ENCODE peak calls at places on chromosome 11, in four cellular contexts. One of them, this sample, is unnamed.

GRCh38 chr11:64524534-64525042 is 66.4 kb upstream of the SLC22A12 start:
- DNase-seq in prostate gland: no peak
- DNase-seq in DMS153: no peak
- DNase-seq in stimulated activated CD4-positive, alpha-beta T cell treated with anti-CD3 and anti-CD28 coated beads, TNF-alpha, amount 100 ng/mL, for 24 hours: no peak
- DNase-seq in this sample: no peak

GRCh38 chr11:75204685-75205667 is 35.6 kb upstream of the TPBGL start:
- DNase-seq in DMS153: peak; percentile 44
- DNase-seq in prostate gland: peak; percentile 59
- DNase-seq in stimulated activated CD4-positive, alpha-beta T cell treated with anti-CD3 and anti-CD28 coated beads, TNF-alpha, amount 100 ng/mL, for 24 hours: peak; percentile 68
- DNase-seq in this sample: peak; percentile 82

GRCh38 chr11:100890779-100891178 is 203.7 kb downstream of the ARHGAP42 start:
- DNase-seq in stimulated activated CD4-positive, alpha-beta T cell treated with anti-CD3 and anti-CD28 coated beads, TNF-alpha, amount 100 ng/mL, for 24 hours: no peak
- DNase-seq in prostate gland: no peak
- DNase-seq in DMS153: no peak
- DNase-seq in this sample: no peak

GRCh38 chr11:11860103-11860979 is 18.6 kb downstream of the USP47 start:
- DNase-seq in DMS153: no peak
- DNase-seq in prostate gland: no peak
- DNase-seq in stimulated activated CD4-positive, alpha-beta T cell treated with anti-CD3 and anti-CD28 coated beads, TNF-alpha, amount 100 ng/mL, for 24 hours: no peak
- DNase-seq in this sample: no peak

GRCh38 chr11:41947392-41947791 is 487.9 kb upstream of the LRRC4C start:
- DNase-seq in DMS153: no peak
- DNase-seq in prostate gland: no peak
- DNase-seq in stimulated activated CD4-positive, alpha-beta T cell treated with anti-CD3 and anti-CD28 coated beads, TNF-alpha, amount 100 ng/mL, for 24 hours: no peak
- DNase-seq in this sample: no peak

GRCh38 chr11:12110714-12111481 is 508 bp downstream of the MICAL2 start:
- DNase-seq in prostate gland: no peak
- DNase-seq in DMS153: no peak
- DNase-seq in stimulated activated CD4-positive, alpha-beta T cell treated with anti-CD3 and anti-CD28 coated beads, TNF-alpha, amount 100 ng/mL, for 24 hours: no peak
- DNase-seq in this sample: no peak

GRCh38 chr11:134730096-134730495 is 318.1 kb upstream of the B3GAT1 start:
- DNase-seq in DMS153: no peak
- DNase-seq in prostate gland: no peak
- DNase-seq in stimulated activated CD4-positive, alpha-beta T cell treated with anti-CD3 and anti-CD28 coated beads, TNF-alpha, amount 100 ng/mL, for 24 hours: no peak
- DNase-seq in this sample: no peak

GRCh38 chr11:132131051-132131450 is 760.6 kb downstream of the NTM start:
- DNase-seq in prostate gland: no peak
- DNase-seq in stimulated activated CD4-positive, alpha-beta T cell treated with anti-CD3 and anti-CD28 coated beads, TNF-alpha, amount 100 ng/mL, for 24 hours: no peak
- DNase-seq in DMS153: peak; percentile 85
- DNase-seq in this sample: no peak

GRCh38 chr11:123083623-123084029 is 21.7 kb upstream of the HSPA8 start:
- DNase-seq in DMS153: peak; percentile 88
- DNase-seq in prostate gland: peak; percentile 75
- DNase-seq in stimulated activated CD4-positive, alpha-beta T cell treated with anti-CD3 and anti-CD28 coated beads, TNF-alpha, amount 100 ng/mL, for 24 hours: peak; percentile 53
- DNase-seq in this sample: no peak

GRCh38 chr11:26623076-26623666 is 51.1 kb upstream of the MUC15 start:
- DNase-seq in prostate gland: no peak
- DNase-seq in DMS153: no peak
- DNase-seq in stimulated activated CD4-positive, alpha-beta T cell treated with anti-CD3 and anti-CD28 coated beads, TNF-alpha, amount 100 ng/mL, for 24 hours: no peak
- DNase-seq in this sample: no peak

GRCh38 chr11:74390697-74391096 is 7.5 kb downstream of the PGM2L1 start:
- DNase-seq in prostate gland: no peak
- DNase-seq in DMS153: no peak
- DNase-seq in stimulated activated CD4-positive, alpha-beta T cell treated with anti-CD3 and anti-CD28 coated beads, TNF-alpha, amount 100 ng/mL, for 24 hours: no peak
- DNase-seq in this sample: no peak

GRCh38 chr11:2581931-2582435 is 117.8 kb downstream of the KCNQ1OT1 start:
- DNase-seq in prostate gland: no peak
- DNase-seq in stimulated activated CD4-positive, alpha-beta T cell treated with anti-CD3 and anti-CD28 coated beads, TNF-alpha, amount 100 ng/mL, for 24 hours: no peak
- DNase-seq in DMS153: no peak
- DNase-seq in this sample: no peak

GRCh38 chr11:70669871-70670683 is 271.7 kb downstream of the CTTN start:
- DNase-seq in stimulated activated CD4-positive, alpha-beta T cell treated with anti-CD3 and anti-CD28 coated beads, TNF-alpha, amount 100 ng/mL, for 24 hours: no peak
- DNase-seq in prostate gland: no peak
- DNase-seq in DMS153: peak; percentile 31
- DNase-seq in this sample: no peak

GRCh38 chr11:35126000-35126878 is 12.7 kb upstream of the CD44 start:
- DNase-seq in prostate gland: no peak
- DNase-seq in DMS153: no peak
- DNase-seq in stimulated activated CD4-positive, alpha-beta T cell treated with anti-CD3 and anti-CD28 coated beads, TNF-alpha, amount 100 ng/mL, for 24 hours: no peak
- DNase-seq in this sample: peak; percentile 91

GRCh38 chr11:61627831-61628753 is 47.2 kb upstream of the SYT7 start:
- DNase-seq in prostate gland: peak; percentile 71
- DNase-seq in DMS153: peak; percentile 16
- DNase-seq in stimulated activated CD4-positive, alpha-beta T cell treated with anti-CD3 and anti-CD28 coated beads, TNF-alpha, amount 100 ng/mL, for 24 hours: no peak
- DNase-seq in this sample: peak; percentile 38

GRCh38 chr11:10544491-10545470 is 3.8 kb upstream of the RNF141 start:
- DNase-seq in prostate gland: no peak
- DNase-seq in DMS153: no peak
- DNase-seq in stimulated activated CD4-positive, alpha-beta T cell treated with anti-CD3 and anti-CD28 coated beads, TNF-alpha, amount 100 ng/mL, for 24 hours: no peak
- DNase-seq in this sample: peak; percentile 9

GRCh38 chr11:30879322-30880020 is 293.3 kb upstream of the MPPED2 start:
- DNase-seq in prostate gland: peak; percentile 19
- DNase-seq in DMS153: peak; percentile 83
- DNase-seq in stimulated activated CD4-positive, alpha-beta T cell treated with anti-CD3 and anti-CD28 coated beads, TNF-alpha, amount 100 ng/mL, for 24 hours: no peak
- DNase-seq in this sample: no peak

GRCh38 chr11:103944251-103944944 is 92.0 kb upstream of the DDI1 start:
- DNase-seq in DMS153: no peak
- DNase-seq in prostate gland: no peak
- DNase-seq in stimulated activated CD4-positive, alpha-beta T cell treated with anti-CD3 and anti-CD28 coated beads, TNF-alpha, amount 100 ng/mL, for 24 hours: no peak
- DNase-seq in this sample: no peak

GRCh38 chr11:70002433-70002832 is 75.7 kb upstream of the ANO1 start:
- DNase-seq in stimulated activated CD4-positive, alpha-beta T cell treated with anti-CD3 and anti-CD28 coated beads, TNF-alpha, amount 100 ng/mL, for 24 hours: no peak
- DNase-seq in prostate gland: no peak
- DNase-seq in DMS153: no peak
- DNase-seq in this sample: peak; percentile 36

GRCh38 chr11:32580967-32581366 is 2.7 kb upstream of the EIF3M start:
- DNase-seq in DMS153: no peak
- DNase-seq in stimulated activated CD4-positive, alpha-beta T cell treated with anti-CD3 and anti-CD28 coated beads, TNF-alpha, amount 100 ng/mL, for 24 hours: no peak
- DNase-seq in prostate gland: no peak
- DNase-seq in this sample: no peak

GRCh38 chr11:8683115-8683807 is 669 bp downstream of the RPL27A start:
- DNase-seq in stimulated activated CD4-positive, alpha-beta T cell treated with anti-CD3 and anti-CD28 coated beads, TNF-alpha, amount 100 ng/mL, for 24 hours: peak; percentile 22
- DNase-seq in prostate gland: no peak
- DNase-seq in DMS153: no peak
- DNase-seq in this sample: peak; percentile 56

GRCh38 chr11:96760306-96760705 is 370.5 kb downstream of the JRKL start:
- DNase-seq in DMS153: no peak
- DNase-seq in prostate gland: no peak
- DNase-seq in stimulated activated CD4-positive, alpha-beta T cell treated with anti-CD3 and anti-CD28 coated beads, TNF-alpha, amount 100 ng/mL, for 24 hours: no peak
- DNase-seq in this sample: no peak

GRCh38 chr11:131838016-131838415 is 467.6 kb downstream of the NTM start:
- DNase-seq in DMS153: no peak
- DNase-seq in prostate gland: no peak
- DNase-seq in stimulated activated CD4-positive, alpha-beta T cell treated with anti-CD3 and anti-CD28 coated beads, TNF-alpha, amount 100 ng/mL, for 24 hours: no peak
- DNase-seq in this sample: no peak

GRCh38 chr11:25449100-25449499 is 882.8 kb upstream of the ANO3 start:
- DNase-seq in prostate gland: no peak
- DNase-seq in DMS153: no peak
- DNase-seq in stimulated activated CD4-positive, alpha-beta T cell treated with anti-CD3 and anti-CD28 coated beads, TNF-alpha, amount 100 ng/mL, for 24 hours: no peak
- DNase-seq in this sample: no peak

GRCh38 chr11:93842461-93842860 is 8.0 kb downstream of the VSTM5 start:
- DNase-seq in prostate gland: no peak
- DNase-seq in stimulated activated CD4-positive, alpha-beta T cell treated with anti-CD3 and anti-CD28 coated beads, TNF-alpha, amount 100 ng/mL, for 24 hours: no peak
- DNase-seq in DMS153: no peak
- DNase-seq in this sample: no peak

GRCh38 chr11:44702897-44703296 is 23.9 kb upstream of the TSPAN18 start:
- DNase-seq in stimulated activated CD4-positive, alpha-beta T cell treated with anti-CD3 and anti-CD28 coated beads, TNF-alpha, amount 100 ng/mL, for 24 hours: no peak
- DNase-seq in DMS153: no peak
- DNase-seq in prostate gland: no peak
- DNase-seq in this sample: no peak

GRCh38 chr11:124961972-124962609 is 8.1 kb downstream of the CCDC15 start:
- DNase-seq in stimulated activated CD4-positive, alpha-beta T cell treated with anti-CD3 and anti-CD28 coated beads, TNF-alpha, amount 100 ng/mL, for 24 hours: no peak
- DNase-seq in prostate gland: peak; percentile 41
- DNase-seq in DMS153: peak; percentile 18
- DNase-seq in this sample: peak; percentile 76

GRCh38 chr11:86627776-86628455 is 44.5 kb downstream of the ME3 start:
- DNase-seq in prostate gland: no peak
- DNase-seq in DMS153: no peak
- DNase-seq in stimulated activated CD4-positive, alpha-beta T cell treated with anti-CD3 and anti-CD28 coated beads, TNF-alpha, amount 100 ng/mL, for 24 hours: no peak
- DNase-seq in this sample: no peak

GRCh38 chr11:363948-364761 is 5.1 kb upstream of the B4GALNT4 start:
- DNase-seq in prostate gland: peak; percentile 43
- DNase-seq in DMS153: peak; percentile 44
- DNase-seq in stimulated activated CD4-positive, alpha-beta T cell treated with anti-CD3 and anti-CD28 coated beads, TNF-alpha, amount 100 ng/mL, for 24 hours: peak; percentile 15
- DNase-seq in this sample: peak; percentile 72

GRCh38 chr11:102518296-102519094 is 12.1 kb downstream of the MMP7 start:
- DNase-seq in DMS153: no peak
- DNase-seq in prostate gland: no peak
- DNase-seq in stimulated activated CD4-positive, alpha-beta T cell treated with anti-CD3 and anti-CD28 coated beads, TNF-alpha, amount 100 ng/mL, for 24 hours: no peak
- DNase-seq in this sample: peak; percentile 16